ENCODE peak calls at places on chromosomes 11 and 22, in four cellular contexts. D is ovary, H is body of pancreas, V is HCT116. R is an unnamed sample.

GRCh38 chr11:102345923-102346322 is 1.1 kb upstream of the BIRC2 start:
- DNase-seq in D (no peak), H (no peak), V (peak; percentile 28), R (peak; percentile 29)

GRCh38 chr22:28051787-28052356 is 132.8 kb upstream of the PITPNB start:
- DNase-seq in D (peak; percentile 79), H (peak; percentile 75), V (peak; percentile 29), R (peak; percentile 77)

GRCh38 chr22:34800265-34800664 is 265.7 kb upstream of the ISX start:
- DNase-seq in D (no peak), H (peak; percentile 52), V (no peak), R (no peak)

GRCh38 chr11:19853901-19854300 is 141.3 kb downstream of the NAV2 start:
- DNase-seq in D (no peak), H (no peak), V (no peak), R (no peak)

GRCh38 chr22:32557424-32557823 is 82.8 kb downstream of the FBXO7 start:
- DNase-seq in D (no peak), H (no peak), V (no peak), R (no peak)

GRCh38 chr22:49959782-49960158 is 802 bp upstream of the PIM3 start:
- DNase-seq in D (peak; percentile 63), H (peak; percentile 77), V (no peak), R (peak; percentile 68)

GRCh38 chr11:134488512-134488911 is 76.5 kb upstream of the B3GAT1 start:
- DNase-seq in D (no peak), H (no peak), V (no peak), R (no peak)

GRCh38 chr11:8237453-8237852 is 26.2 kb downstream of the LMO1 start:
- DNase-seq in D (no peak), H (no peak), V (no peak), R (no peak)

GRCh38 chr22:37765498-37765897 is 42.2 kb upstream of the GCAT start:
- DNase-seq in D (no peak), H (no peak), V (no peak), R (no peak)

GRCh38 chr11:38392176-38392575 is 1794.1 kb upstream of the RAG2 start:
- DNase-seq in D (no peak), H (no peak), V (no peak), R (no peak)

GRCh38 chr22:28832731-28833130 is 32.4 kb upstream of the XBP1 start:
- DNase-seq in D (no peak), H (no peak), V (no peak), R (no peak)

GRCh38 chr11:5257296-5257695 is 2.7 kb upstream of the HBG2 start:
- DNase-seq in D (no peak), H (no peak), V (no peak), R (no peak)

GRCh38 chr11:77126861-77127673 is 979 bp upstream of the MYO7A start:
- DNase-seq in D (peak; percentile 76), H (peak; percentile 66), V (no peak), R (peak; percentile 67)

GRCh38 chr11:65558002-65558784 is at the start of gene LTBP3:
- DNase-seq in D (peak; percentile 86), H (peak; percentile 89), V (no peak), R (peak; percentile 81)

DNA sequence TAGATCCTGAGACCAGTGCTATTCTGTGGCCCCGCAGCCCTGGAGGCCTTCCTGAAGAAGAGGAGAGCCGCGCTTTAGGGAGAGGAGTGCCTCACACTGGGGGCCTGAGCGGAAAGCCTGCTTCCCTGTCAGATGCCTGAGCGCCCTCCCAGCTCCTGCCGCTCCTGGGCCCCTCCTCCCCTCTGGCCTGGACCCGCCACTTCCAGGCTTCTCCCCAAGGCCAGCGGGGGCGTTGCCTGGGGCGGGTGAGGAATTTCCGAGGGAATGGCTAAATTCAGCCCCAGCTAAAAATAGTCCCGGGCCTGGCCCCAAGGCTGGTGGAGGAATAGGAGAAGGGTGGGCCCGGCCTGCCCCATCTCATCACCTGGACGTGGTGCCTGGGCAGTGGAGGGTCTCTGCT is 15.4 kb downstream of the ARHGEF17 start:
- DNase-seq in D (peak; percentile 96), H (peak; percentile 57), V (no peak), R (no peak)
- TF ChIP-seq CTCF in D (no peak), H (no peak), V (no peak), R (no peak)

GRCh38 chr11:27296406-27296994 is 66.5 kb downstream of the CCDC34 start:
- DNase-seq in D (no peak), H (peak; percentile 20), V (peak; percentile 27), R (peak; percentile 12)
- TF ChIP-seq CTCF in D (no peak), H (peak; percentile 85), V (peak; percentile 72), R (peak; percentile 29)

DNA sequence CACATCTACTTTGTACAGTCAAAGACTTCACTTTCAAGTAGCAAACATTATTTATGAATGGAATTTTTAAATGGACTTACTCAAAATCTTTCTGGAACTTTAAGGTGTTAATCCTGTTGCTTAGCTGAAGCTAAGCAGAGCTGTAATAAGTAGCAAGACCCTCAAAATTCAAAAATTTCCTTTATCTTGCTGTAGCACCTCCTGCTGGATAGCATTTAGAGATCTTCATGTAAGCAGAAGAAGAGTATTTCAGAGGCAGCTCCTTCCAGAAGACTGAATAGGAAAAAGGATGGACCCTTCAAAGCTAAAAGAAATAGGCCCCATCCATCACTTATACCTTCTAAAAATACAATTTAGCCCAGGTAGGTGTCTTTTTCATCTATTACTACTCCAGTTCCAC is 3.4 kb downstream of the PHF21A start:
- DNase-seq in D (no peak), H (no peak), V (no peak), R (no peak)
- TF ChIP-seq CTCF in D (no peak), H (no peak), V (peak; percentile 63), R (no peak)

GRCh38 chr11:119157088-119157487 is 8.2 kb downstream of the ABCG4 start:
- DNase-seq in D (no peak), H (no peak), V (no peak), R (peak; percentile 9)

GRCh38 chr11:119158467-119158866 is 9.6 kb downstream of the ABCG4 start:
- DNase-seq in D (no peak), H (no peak), V (no peak), R (no peak)

GRCh38 chr11:119154178-119154577 is 5.3 kb downstream of the ABCG4 start:
- DNase-seq in D (no peak), H (no peak), V (no peak), R (no peak)

GRCh38 chr11:119156496-119156895 is 7.6 kb downstream of the ABCG4 start:
- DNase-seq in D (no peak), H (no peak), V (no peak), R (no peak)

DNA sequence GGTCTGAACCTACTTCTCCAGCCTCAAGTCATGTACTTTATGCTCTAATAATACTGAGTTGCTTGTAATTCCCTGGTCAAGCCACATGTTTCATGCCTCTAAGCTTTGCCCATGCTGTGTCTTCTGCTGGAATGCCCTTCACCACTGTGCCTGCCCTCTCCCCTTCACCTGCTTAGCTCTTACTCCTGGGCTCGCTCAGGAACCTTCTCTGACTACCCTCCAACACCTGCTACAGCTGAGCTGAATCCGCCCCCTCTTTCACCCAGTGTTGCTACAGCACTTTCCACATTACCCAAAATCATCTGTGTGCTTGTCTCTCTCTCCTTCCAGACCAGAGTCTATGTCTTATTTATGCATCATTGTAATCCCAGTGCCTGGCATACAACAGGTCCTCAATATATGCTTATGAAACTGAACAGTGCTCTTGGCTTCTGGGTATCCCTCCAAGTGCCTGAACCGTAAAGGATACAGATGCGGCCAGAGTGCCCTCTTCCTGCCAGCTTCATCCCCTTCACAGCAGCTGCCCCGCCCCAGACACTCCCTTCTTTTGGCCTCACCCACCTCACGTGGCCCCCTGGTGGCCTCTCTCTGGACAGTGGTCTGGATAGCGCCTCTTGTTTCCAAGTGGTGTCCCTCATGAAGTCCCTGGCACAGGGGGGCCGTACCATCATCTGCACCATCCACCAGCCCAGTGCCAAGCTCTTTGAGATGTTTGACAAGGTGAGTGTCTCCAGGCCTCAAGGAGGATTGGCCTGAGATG is 7.1 kb downstream of the ABCG4 start:
- DNase-seq in D (no peak), H (no peak), V (peak; percentile 43), R (peak; percentile 34)
- TF ChIP-seq CTCF in D (no peak), H (no peak), V (peak; percentile 58), R (no peak)

GRCh38 chr11:119055901-119056300 is 1.1 kb downstream of the HYOU1 start:
- DNase-seq in D (no peak), H (no peak), V (peak; percentile 42), R (no peak)
- TF ChIP-seq CTCF in D (no peak), H (no peak), V (peak; percentile 43), R (no peak)

DNA sequence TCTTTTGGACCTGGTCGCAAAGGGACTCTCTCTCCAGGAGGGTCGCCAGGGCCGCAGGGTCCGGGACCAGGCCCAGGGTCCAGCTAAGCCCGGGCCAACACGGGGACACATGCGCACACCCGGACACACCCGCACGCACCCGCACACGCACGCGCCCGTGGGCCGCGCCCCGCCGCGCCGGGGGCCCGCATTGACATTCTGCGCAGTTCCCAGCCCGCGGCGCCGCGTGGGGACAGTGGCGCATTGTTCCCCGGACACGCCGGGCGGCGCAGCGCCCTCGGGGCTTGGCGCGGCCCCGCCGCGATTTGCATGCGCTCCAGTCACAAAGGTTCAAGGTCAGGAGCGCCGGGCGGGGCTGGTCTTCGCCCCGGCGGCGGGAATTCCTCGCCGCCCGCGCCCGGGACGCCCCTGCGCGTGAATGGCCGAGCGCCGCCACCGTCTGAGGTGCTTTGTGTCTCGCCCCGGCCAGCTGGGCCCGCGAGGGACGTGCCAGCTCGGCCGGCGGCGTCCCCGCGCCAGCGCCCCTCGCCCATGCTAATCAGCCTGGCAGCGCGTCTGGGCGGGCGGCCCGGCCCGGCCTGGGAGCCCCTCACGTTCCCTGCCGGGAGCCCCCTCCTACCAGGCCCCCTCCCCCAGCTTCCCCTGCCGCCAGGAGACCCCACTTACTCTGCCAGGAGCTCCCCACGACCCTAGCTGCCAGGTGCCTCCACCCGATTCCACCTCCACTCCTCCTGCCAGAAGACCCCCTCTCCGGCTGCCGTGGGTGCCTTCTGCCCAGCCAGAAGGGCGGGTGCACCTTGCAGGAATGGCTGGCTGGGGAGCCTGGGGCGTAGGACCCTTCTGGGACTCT is 50.5 kb upstream of the WNT7B start:
- DNase-seq in D (peak; percentile 82), H (peak; percentile 86), V (no peak), R (peak; percentile 43)
- TF ChIP-seq CTCF in D (no peak), H (peak; percentile 46), V (no peak), R (no peak)

GRCh38 chr22:41576877-41577276 is 12.8 kb downstream of the PMM1 start:
- DNase-seq in D (peak; percentile 68), H (peak; percentile 47), V (peak; percentile 35), R (peak; percentile 79)
- TF ChIP-seq CTCF in D (peak; percentile 15), H (peak; percentile 45), V (peak; percentile 89), R (peak; percentile 71)

GRCh38 chr11:21323617-21324016 is 654.2 kb downstream of the NELL1 start:
- DNase-seq in D (no peak), H (no peak), V (no peak), R (no peak)
- TF ChIP-seq CTCF in D (no peak), H (no peak), V (no peak), R (no peak)